ENCODE peak calls at places on chromosomes 3 and 15, in four cellular contexts. V is A549, X is GM23338, N is PC-3. Y is an unnamed sample.

GRCh38 chr15:76253851-76254440 is 57.3 kb downstream of the ETFA start:
- DNase-seq in V (no peak), X (peak), N (no peak), Y (no peak)

GRCh38 chr3:96370637-96371036 is 443.8 kb upstream of the EPHA6 start:
- DNase-seq in V (no peak), X (no peak), N (peak), Y (no peak)

GRCh38 chr3:36991923-36992805 is 767 bp downstream of the EPM2AIP1 start:
- DNase-seq in V (peak), X (peak), N (peak), Y (peak)

GRCh38 chr3:42061711-42062408 is 29.3 kb upstream of the TRAK1 start:
- DNase-seq in V (peak), X (peak), N (peak), Y (peak)

GRCh38 chr15:81899024-81899423 is 146.8 kb downstream of the MEX3B start:
- DNase-seq in V (no peak), X (no peak), N (no peak), Y (no peak)

GRCh38 chr3:54157860-54158259 is 35.5 kb downstream of the CACNA2D3 start:
- DNase-seq in V (no peak), X (no peak), N (no peak), Y (no peak)

GRCh38 chr3:42020681-42021307 is 58.9 kb upstream of the ULK4 start:
- DNase-seq in V (no peak), X (no peak), N (peak), Y (peak)

GRCh38 chr15:90665288-90666134 is 51.6 kb upstream of the BLM start:
- DNase-seq in V (peak), X (peak), N (peak), Y (peak)

GRCh38 chr3:128572644-128573105 is 77.9 kb downstream of the RPN1 start:
- DNase-seq in V (peak), X (peak), N (peak), Y (no peak)

GRCh38 chr3:94978076-94978475 is 915.2 kb downstream of the NSUN3 start:
- DNase-seq in V (no peak), X (no peak), N (no peak), Y (no peak)

GRCh38 chr3:101879102-101879501 is 29.8 kb downstream of the NFKBIZ start:
- DNase-seq in V (no peak), X (no peak), N (peak), Y (no peak)

GRCh38 chr3:151106311-151106710 is 20.8 kb downstream of the MED12L start:
- DNase-seq in V (no peak), X (no peak), N (no peak), Y (no peak)

GRCh38 chr15:87816811-87817210 is 439.7 kb downstream of the NTRK3 start:
- DNase-seq in V (peak), X (no peak), N (peak), Y (peak)

GRCh38 chr3:17356581-17356980 is 385.9 kb downstream of the TBC1D5 start:
- DNase-seq in V (no peak), X (peak), N (no peak), Y (peak)

GRCh38 chr15:38563723-38564519 is 693 bp downstream of the RASGRP1 start:
- DNase-seq in V (peak), X (peak), N (peak), Y (peak)

GRCh38 chr3:62057339-62058047 is 315.9 kb downstream of the FEZF2 start:
- DNase-seq in V (no peak), X (no peak), N (no peak), Y (no peak)

GRCh38 chr15:61828008-61828407 is 232.2 kb downstream of the VPS13C start:
- DNase-seq in V (peak), X (peak), N (peak), Y (no peak)

GRCh38 chr15:92924216-92924615 is 24.1 kb downstream of the CHD2 start:
- DNase-seq in V (no peak), X (no peak), N (no peak), Y (no peak)

GRCh38 chr15:48177383-48177874 is 666 bp downstream of the MYEF2 start:
- DNase-seq in V (peak), X (peak), N (peak), Y (peak)

GRCh38 chr15:68352401-68353062 is 75.0 kb downstream of the FEM1B start:
- DNase-seq in V (peak), X (no peak), N (peak), Y (peak)

GRCh38 chr3:33046521-33046920 is 50.4 kb downstream of the GLB1 start:
- DNase-seq in V (no peak), X (no peak), N (no peak), Y (no peak)

GRCh38 chr3:171824824-171825221 is 14.5 kb upstream of the PLD1 start:
- DNase-seq in V (peak), X (no peak), N (peak), Y (peak)

GRCh38 chr15:33126559-33127290 is 67.8 kb downstream of the FMN1 start:
- DNase-seq in V (peak), X (peak), N (peak), Y (peak)

GRCh38 chr3:55060921-55061555 is 133.2 kb upstream of the LRTM1 start:
- DNase-seq in V (no peak), X (no peak), N (no peak), Y (no peak)

GRCh38 chr3:198093082-198093679 is 133.2 kb downstream of the LMLN start:
- DNase-seq in V (no peak), X (no peak), N (no peak), Y (no peak)

GRCh38 chr3:136929984-136930671 is 27.7 kb upstream of the IL20RB start:
- DNase-seq in V (peak), X (no peak), N (no peak), Y (peak)

GRCh38 chr15:70526221-70526973 is 237.0 kb downstream of the UACA start:
- DNase-seq in V (peak), X (no peak), N (peak), Y (peak)

GRCh38 chr15:78949461-78949860 is 4.6 kb upstream of the CTSH start:
- DNase-seq in V (no peak), X (no peak), N (peak), Y (no peak)

GRCh38 chr3:45082139-45082538 is 56.0 kb downstream of the CLEC3B start:
- DNase-seq in V (no peak), X (no peak), N (no peak), Y (peak)

GRCh38 chr15:65194826-65195541 is 9.8 kb upstream of the CLPX start:
- DNase-seq in V (no peak), X (peak), N (no peak), Y (peak)

GRCh38 chr3:49721165-49721860 is 1.8 kb upstream of the AMIGO3 start:
- DNase-seq in V (no peak), X (no peak), N (no peak), Y (no peak)

GRCh38 chr3:49717539-49718418 is 1.7 kb downstream of the AMIGO3 start:
- DNase-seq in V (no peak), X (no peak), N (no peak), Y (no peak)

GRCh38 chr3:49718419-49719213 is 868 bp downstream of the AMIGO3 start:
- DNase-seq in V (no peak), X (peak), N (no peak), Y (no peak)

GRCh38 chr3:49720383-49721164 is 1.1 kb upstream of the AMIGO3 start:
- DNase-seq in V (no peak), X (no peak), N (no peak), Y (no peak)

GRCh38 chr3:49719214-49719884 is at the start of gene AMIGO3:
- DNase-seq in V (peak), X (peak), N (peak), Y (peak)
- H3K4me3 ChIP-seq in V (peak), X (peak), N (peak), Y (peak)

GRCh38 chr3:71876135-71876534 is 91.2 kb upstream of the PROK2 start:
- DNase-seq in V (no peak), X (no peak), N (no peak), Y (no peak)

GRCh38 chr3:71876706-71877105 is 91.8 kb upstream of the PROK2 start:
- DNase-seq in V (no peak), X (no peak), N (no peak), Y (no peak)

GRCh38 chr3:71881732-71882131 is 96.8 kb upstream of the PROK2 start:
- DNase-seq in V (no peak), X (no peak), N (no peak), Y (no peak)

GRCh38 chr3:71881041-71881440 is 96.1 kb upstream of the PROK2 start:
- DNase-seq in V (no peak), X (no peak), N (no peak), Y (no peak)

GRCh38 chr3:71879089-71879488 is 94.1 kb upstream of the PROK2 start:
- DNase-seq in V (no peak), X (peak), N (no peak), Y (no peak)
- TF ChIP-seq CTCF in V (no peak), X (peak), N (peak), Y (no peak)

GRCh38 chr3:64925575-64925974 is 237.8 kb upstream of the ADAMTS9 start:
- DNase-seq in V (no peak), X (no peak), N (no peak), Y (no peak)
- H3K4me3 ChIP-seq in V (no peak), X (no peak), N (no peak), Y (no peak)

GRCh38 chr15:45732544-45733130 is 97.8 kb downstream of the SQOR start:
- DNase-seq in V (no peak), X (no peak), N (no peak), Y (no peak)
- TF ChIP-seq CTCF in V (no peak), X (no peak), N (no peak), Y (no peak)

GRCh38 chr3:113966172-113966571 is 18.4 kb downstream of the ZDHHC23 start:
- DNase-seq in V (no peak), X (peak), N (peak), Y (no peak)

GRCh38 chr3:113963879-113964278 is 16.1 kb downstream of the ZDHHC23 start:
- DNase-seq in V (no peak), X (no peak), N (no peak), Y (no peak)

GRCh38 chr3:113968986-113969385 is 21.2 kb downstream of the ZDHHC23 start:
- DNase-seq in V (no peak), X (peak), N (no peak), Y (peak)
- H3K4me3 ChIP-seq in V (no peak), X (no peak), N (no peak), Y (no peak)

GRCh38 chr3:26087751-26088150 is 297.9 kb downstream of the OXSM start:
- DNase-seq in V (no peak), X (no peak), N (no peak), Y (no peak)

GRCh38 chr3:26090589-26090988 is 300.7 kb downstream of the OXSM start:
- DNase-seq in V (no peak), X (no peak), N (no peak), Y (no peak)

GRCh38 chr3:26089249-26089648 is 299.4 kb downstream of the OXSM start:
- DNase-seq in V (no peak), X (no peak), N (no peak), Y (no peak)

DNA sequence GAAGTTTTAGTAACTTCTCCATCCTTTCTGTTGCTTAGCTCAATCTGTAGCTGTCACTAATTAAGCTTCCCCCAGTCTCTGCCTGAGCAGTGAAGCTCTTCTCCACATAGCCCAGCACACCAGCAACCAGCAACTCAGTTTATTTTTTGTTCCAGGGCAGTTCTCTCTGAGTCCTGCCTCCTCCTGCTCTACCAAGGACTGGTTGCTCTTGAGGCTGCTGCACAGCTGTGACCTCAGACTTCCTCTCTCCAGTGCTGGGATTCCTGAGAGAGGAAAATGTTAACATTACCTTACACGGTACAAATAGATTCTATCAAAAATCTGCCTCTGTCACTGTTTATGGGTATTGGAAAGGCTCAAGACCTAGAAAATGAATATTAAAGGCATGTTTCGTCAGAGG is 294.7 kb downstream of the OXSM start:
- DNase-seq in V (no peak), X (no peak), N (no peak), Y (no peak)
- TF ChIP-seq CTCF in V (no peak), X (no peak), N (no peak), Y (no peak)

DNA sequence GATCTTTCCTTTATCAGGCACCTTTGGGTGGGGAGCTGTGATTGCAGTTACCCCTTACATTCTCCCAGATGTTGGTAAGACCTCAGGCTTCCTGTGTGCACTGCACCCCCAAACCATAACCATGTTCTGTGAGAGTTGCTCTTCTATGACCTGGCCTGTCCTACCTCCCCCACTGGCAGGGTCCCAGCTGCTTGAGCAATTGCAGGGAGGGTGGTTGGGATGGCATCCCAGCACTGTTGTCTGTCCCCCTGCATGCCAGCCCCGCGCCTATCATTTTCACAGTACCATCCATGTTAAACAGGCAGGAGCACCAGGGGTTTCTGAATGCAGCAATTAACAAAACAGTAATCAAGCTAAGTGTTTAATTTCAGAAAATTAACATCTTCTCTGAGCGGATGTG is 345.5 kb downstream of the EPHB1 start:
- DNase-seq in V (no peak), X (no peak), N (no peak), Y (no peak)
- H3K4me3 ChIP-seq in V (no peak), X (no peak), N (no peak), Y (no peak)

GRCh38 chr3:13120928-13121552 is 47.8 kb upstream of the IQSEC1 start:
- DNase-seq in V (no peak), X (no peak), N (no peak), Y (no peak)
- TF ChIP-seq CTCF in V (no peak), X (no peak), N (no peak), Y (no peak)

DNA sequence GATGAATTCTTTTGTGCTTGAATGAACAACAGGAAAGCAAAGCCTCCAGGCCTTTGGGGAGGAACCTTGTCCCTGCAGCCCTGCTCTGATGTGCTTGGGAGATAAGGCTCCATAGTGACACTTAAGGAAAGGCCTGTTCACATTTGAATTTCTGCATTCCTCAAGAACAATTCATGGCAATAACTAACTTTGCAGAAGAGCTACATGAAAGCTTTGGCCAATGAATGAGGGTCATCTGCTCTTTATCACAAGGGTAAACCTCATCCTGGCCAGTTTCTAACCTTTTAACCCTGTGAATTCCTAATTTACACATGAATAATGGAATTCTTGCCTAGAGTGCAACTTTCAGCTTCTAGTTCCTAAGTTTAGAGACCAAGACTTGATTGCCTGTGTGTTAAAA is 5.6 kb downstream of the PRTG start:
- DNase-seq in V (no peak), X (peak), N (no peak), Y (no peak)
- H3K4me3 ChIP-seq in V (no peak), X (no peak), N (no peak), Y (no peak)

DNA sequence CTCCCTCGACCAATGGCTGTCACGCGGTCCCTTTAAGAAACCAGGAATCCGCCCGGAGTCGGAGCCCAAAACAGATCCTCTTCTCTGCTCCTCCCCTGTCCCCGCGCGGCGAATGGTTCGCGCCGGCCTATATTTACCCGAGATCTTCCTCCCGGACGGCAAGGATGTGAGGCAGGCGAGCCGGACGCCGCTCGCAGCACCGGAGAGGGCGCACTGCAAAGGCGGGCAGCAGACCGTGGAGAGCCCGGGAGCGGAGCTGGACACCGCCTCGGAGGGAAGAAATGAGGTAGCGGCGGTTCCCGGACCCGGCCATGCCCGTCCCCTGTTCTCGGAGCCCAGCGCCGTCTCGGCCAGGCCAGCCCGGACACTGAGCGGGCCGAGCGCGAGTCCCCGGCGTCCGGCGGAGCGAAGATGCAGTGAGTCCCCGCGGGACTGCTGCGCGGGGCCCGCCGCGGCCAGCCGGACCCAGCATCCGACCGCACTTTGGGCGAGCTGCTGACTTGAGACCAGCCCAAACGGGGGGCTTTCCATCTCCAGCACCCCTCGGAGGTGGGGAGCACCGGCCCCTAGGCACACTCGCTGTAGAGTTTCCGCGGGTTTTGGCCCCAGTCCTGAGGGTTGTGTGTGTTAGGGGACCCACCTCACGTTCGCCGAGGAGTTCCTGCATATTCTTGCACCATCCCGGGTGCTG is at the start of gene FAM43A:
- DNase-seq in V (peak), X (peak), N (peak), Y (peak)
- TF ChIP-seq CTCF in V (no peak), X (peak), N (peak), Y (no peak)